ENCODE peak calls at places on chromosomes 12 and 14, in four cellular contexts. D, V, T and F are unnamed samples.

GRCh38 chr14:95121911-95122696 is 35.2 kb downstream of the DICER1 start:
- DNase-seq in T (no peak), D (no peak), V (no peak), F (no peak)

GRCh38 chr14:52059614-52060013 is 9.2 kb downstream of the NID2 start:
- DNase-seq in D (no peak), V (no peak), T (no peak), F (no peak)

GRCh38 chr14:22977684-22978486 is 4.5 kb downstream of the AJUBA start:
- DNase-seq in V (no peak), T (peak; percentile 63), D (no peak), F (peak; percentile 61)

GRCh38 chr12:50825372-50825838 is 17.3 kb upstream of the TMPRSS12 start:
- DNase-seq in T (no peak), D (peak; percentile 79), V (peak; percentile 43), F (no peak)

GRCh38 chr12:78703820-78704525 is 160.6 kb upstream of the SYT1 start:
- DNase-seq in T (no peak), D (no peak), V (peak; percentile 22), F (no peak)

GRCh38 chr14:104303705-104304425 is 165.5 kb downstream of the KIF26A start:
- DNase-seq in D (no peak), V (no peak), T (no peak), F (no peak)

GRCh38 chr14:77063581-77064289 is 34.3 kb upstream of the CIPC start:
- DNase-seq in D (no peak), V (no peak), T (no peak), F (no peak)

GRCh38 chr14:101102875-101103274 is 199.4 kb upstream of the RTL1 start:
- DNase-seq in T (no peak), V (no peak), D (no peak), F (no peak)

GRCh38 chr14:80003138-80003537 is 208.2 kb downstream of the DIO2 start:
- DNase-seq in V (no peak), D (no peak), T (no peak), F (no peak)

GRCh38 chr12:67042697-67043131 is 226.4 kb upstream of the CAND1 start:
- DNase-seq in D (no peak), V (no peak), T (no peak), F (peak; percentile 24)

GRCh38 chr12:70043490-70044138 is 199.6 kb upstream of the CNOT2 start:
- DNase-seq in T (no peak), V (no peak), D (no peak), F (no peak)

GRCh38 chr12:54415223-54415929 is 3.7 kb downstream of the ITGA5 start:
- DNase-seq in D (no peak), V (no peak), T (no peak), F (no peak)

GRCh38 chr12:109757671-109758265 is 44.1 kb downstream of the FAM222A start:
- DNase-seq in T (peak; percentile 15), D (no peak), V (no peak), F (no peak)

GRCh38 chr12:124422570-124423523 is 128.0 kb downstream of the RFLNA start:
- DNase-seq in V (peak; percentile 84), T (peak; percentile 90), D (no peak), F (peak; percentile 85)

GRCh38 chr12:72272731-72273498 is 745 bp downstream of the TRHDE start:
- DNase-seq in D (no peak), V (no peak), T (no peak), F (peak; percentile 56)

GRCh38 chr14:55412686-55413085 is 1.1 kb upstream of the ATG14 start:
- DNase-seq in T (no peak), V (no peak), D (no peak), F (peak; percentile 23)

GRCh38 chr12:123890536-123890902 is 82.1 kb downstream of the CCDC92 start:
- DNase-seq in D (no peak), T (no peak), V (no peak), F (no peak)

GRCh38 chr14:69101331-69101826 is 51.5 kb downstream of the DCAF5 start:
- DNase-seq in V (peak; percentile 21), D (no peak), T (no peak), F (peak; percentile 48)

GRCh38 chr14:91252901-91253794 is 8.6 kb upstream of the GPR68 start:
- DNase-seq in V (no peak), D (no peak), T (no peak), F (peak; percentile 47)

GRCh38 chr14:65168840-65169239 is 66.5 kb upstream of the MAX start:
- DNase-seq in D (no peak), V (peak; percentile 37), T (no peak), F (no peak)

GRCh38 chr14:20603813-20604212 is 12.6 kb upstream of the RNASE12 start:
- DNase-seq in T (no peak), D (no peak), V (no peak), F (no peak)

GRCh38 chr12:53044052-53044581 is 5.7 kb upstream of the TNS2 start:
- DNase-seq in T (peak; percentile 53), V (no peak), D (no peak), F (no peak)

GRCh38 chr12:58310828-58311273 is 369.5 kb downstream of the ATP23 start:
- DNase-seq in D (no peak), T (no peak), V (peak; percentile 66), F (peak; percentile 21)

DNA sequence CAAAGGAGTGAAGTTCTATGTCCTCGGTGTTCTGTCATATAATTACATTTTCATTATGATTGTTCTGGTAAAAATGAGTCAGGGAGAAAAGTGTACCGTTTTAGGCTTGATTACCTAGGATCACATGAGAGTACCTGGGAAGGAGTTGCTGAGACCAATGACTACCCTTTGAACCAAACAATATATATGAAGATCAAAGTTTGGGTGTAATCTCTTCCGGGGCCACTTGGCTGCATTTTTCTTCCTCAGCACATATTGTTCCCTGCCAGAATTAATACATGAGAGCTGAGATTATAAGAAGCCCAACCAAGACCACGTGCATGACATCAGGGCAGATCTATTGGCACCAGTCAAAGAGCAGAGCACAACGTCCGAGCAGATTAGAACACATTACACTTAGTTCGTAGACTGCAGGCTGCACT is 41.1 kb upstream of the DHRS7 start:
- DNase-seq in T (no peak), D (no peak), V (no peak), F (no peak)
- TF ChIP-seq CTCF in T (no peak), D (no peak), V (no peak), F (no peak)

GRCh38 chr14:25237845-25238244 is 187.9 kb upstream of the STXBP6 start:
- DNase-seq in T (no peak), D (no peak), V (no peak), F (peak; percentile 18)
- TF ChIP-seq CTCF in T (no peak), D (no peak), V (no peak), F (no peak)

DNA sequence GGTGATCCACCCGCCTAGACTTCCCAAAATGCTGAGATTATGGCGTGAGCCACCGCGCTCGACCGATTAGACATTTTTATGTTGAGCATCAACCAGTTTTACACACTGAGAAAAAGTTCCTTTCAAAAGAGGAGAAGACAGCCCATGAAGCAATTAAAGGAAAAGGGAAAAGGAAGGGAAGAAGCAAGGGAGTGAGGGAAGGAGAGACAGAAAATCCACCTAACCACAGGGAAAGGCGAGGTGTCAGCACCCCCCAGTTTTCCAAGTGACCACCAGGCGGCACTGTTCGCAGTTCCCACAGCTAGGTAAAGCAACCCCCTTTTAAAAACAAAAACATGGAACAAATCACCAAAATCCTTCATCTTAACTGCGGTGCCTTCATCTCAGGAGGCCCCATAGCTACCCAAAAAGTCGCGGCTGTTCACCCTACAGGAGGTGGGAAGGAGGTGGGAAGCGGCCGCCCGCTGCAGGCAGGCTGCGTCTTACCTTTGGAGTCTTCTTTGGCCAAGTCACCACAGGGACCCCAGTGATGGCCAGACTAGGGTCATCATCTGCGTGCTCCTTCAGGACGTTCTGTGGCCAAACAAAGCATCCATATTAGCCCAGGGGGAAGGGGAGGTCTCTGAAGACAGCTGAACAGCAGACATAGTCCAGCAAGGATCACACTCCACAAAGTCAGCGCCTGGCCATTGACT is 86.6 kb downstream of the KDM2B start:
- DNase-seq in V (peak; percentile 8), D (no peak), T (no peak), F (peak; percentile 68)
- TF ChIP-seq CTCF in V (peak; percentile 91), D (peak; percentile 57), T (peak; percentile 61), F (peak; percentile 95)

DNA sequence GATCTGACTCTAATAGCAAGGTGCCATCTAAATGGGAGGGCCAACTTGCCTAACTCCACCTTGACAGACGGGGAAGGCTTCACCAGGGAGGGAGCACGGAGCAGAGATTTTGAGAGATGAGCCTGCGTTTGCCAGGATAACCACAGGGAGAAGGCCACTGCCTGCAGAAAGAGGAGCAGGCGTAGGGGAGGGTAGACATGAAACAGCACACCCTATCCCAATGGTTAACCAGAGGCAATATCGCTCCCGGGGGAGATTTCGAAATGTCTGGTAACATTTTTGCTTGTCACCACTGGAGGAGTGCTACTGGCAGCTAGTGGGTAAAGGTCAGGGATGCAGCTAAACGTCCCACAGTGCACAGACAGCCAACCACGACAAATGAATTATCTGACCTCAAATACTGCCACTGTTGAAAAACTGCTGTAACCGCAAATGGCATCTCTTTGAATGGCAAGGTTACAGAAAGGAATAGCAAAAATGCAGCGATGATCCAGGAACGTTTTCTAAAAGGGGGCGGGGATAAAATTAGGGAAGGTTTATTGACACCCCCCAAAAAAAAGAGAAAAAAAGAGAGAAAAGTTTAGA is 126.0 kb upstream of the ATF7IP start:
- DNase-seq in T (no peak), D (peak; percentile 74), V (no peak), F (peak; percentile 60)
- TF ChIP-seq CTCF in T (no peak), D (peak; percentile 43), V (no peak), F (peak; percentile 26)

GRCh38 chr12:85448548-85449139 is 168.6 kb downstream of the ALX1 start:
- DNase-seq in D (peak; percentile 35), T (no peak), V (no peak), F (no peak)
- TF ChIP-seq CTCF in D (peak; percentile 35), T (no peak), V (peak; percentile 50), F (peak; percentile 33)

DNA sequence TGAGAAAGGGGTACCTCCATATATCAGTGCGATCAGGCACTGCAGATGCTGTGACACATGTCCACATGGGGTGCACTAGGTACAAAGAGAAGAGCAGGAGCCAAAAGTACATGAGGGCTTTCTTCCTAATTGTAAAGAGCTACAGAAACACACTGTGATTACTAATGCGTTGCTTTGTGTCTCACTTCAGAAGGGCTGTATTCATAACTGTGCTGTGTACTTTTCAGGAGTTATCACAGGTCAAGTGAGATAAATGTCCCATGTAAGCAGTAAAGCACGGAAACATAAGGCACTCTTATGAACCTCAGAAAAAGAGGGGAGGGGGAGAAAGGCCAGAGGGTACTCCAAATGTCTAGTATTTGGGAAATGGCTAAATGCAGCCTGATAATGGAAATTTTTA is 10.6 kb downstream of the SPRING1 start:
- DNase-seq in V (no peak), D (no peak), T (no peak), F (no peak)
- TF ChIP-seq CTCF in V (no peak), D (no peak), T (no peak), F (no peak)

DNA sequence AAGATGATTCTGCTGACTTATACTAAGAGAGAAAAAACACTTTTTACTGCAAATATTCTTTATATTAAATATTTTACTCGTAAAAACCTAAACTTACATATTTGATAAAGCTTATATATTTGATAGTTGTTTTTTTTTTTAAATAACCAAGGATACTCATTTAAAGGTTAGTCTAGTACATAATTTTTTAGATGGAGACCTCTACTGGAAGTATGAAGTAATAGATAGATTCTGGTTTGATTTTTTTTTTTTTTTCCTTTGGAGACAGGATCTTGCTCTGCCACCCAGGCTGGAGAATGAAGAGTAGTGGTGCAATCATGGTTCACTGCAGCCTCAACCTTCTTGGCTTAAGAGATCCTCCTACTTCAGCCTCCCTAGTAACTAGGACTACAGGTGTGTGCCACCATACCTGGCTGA is 16.4 kb downstream of the ARID2 start:
- DNase-seq in D (peak; percentile 34), T (no peak), V (no peak), F (no peak)
- TF ChIP-seq CTCF in D (peak; percentile 32), T (peak; percentile 25), V (peak; percentile 26), F (no peak)